ENCODE peak calls at places on chromosomes 5 and 9, in four cellular contexts. U is naive thymus-derived CD4-positive, alpha-beta T cell; T is left ventricle myocardium inferior; W is K562. M is an unnamed sample. For H3K4me1 and H3K36me3, the result is how much of the 10 kb centered on the place peaks cover.

GRCh38 chr9:94014066-94014654 is 59.0 kb upstream of the BARX1 start:
- DNase-seq in U (no peak), T (no peak), W (peak), M (peak)

GRCh38 chr5:140342287-140342686 is 4.1 kb downstream of the HBEGF start:
- DNase-seq in U (peak), T (no peak), W (no peak), M (no peak)

GRCh38 chr5:139492700-139493192 is 10.2 kb upstream of the STING1 start:
- DNase-seq in U (no peak), T (no peak), W (no peak), M (no peak)

GRCh38 chr5:137880313-137880712 is 8.9 kb upstream of the PKD2L2 start:
- DNase-seq in U (no peak), T (no peak), W (no peak), M (no peak)

GRCh38 chr9:36298566-36298965 is 40.3 kb upstream of the GNE start:
- DNase-seq in U (no peak), T (no peak), W (no peak), M (no peak)

GRCh38 chr5:91189480-91190332 is 193.4 kb downstream of the ARRDC3 start:
- DNase-seq in U (no peak), T (no peak), W (no peak), M (no peak)

GRCh38 chr5:82413302-82414042 is 135.3 kb upstream of the RPS23 start:
- DNase-seq in U (no peak), T (no peak), W (no peak), M (no peak)

GRCh38 chr5:32831630-32832029 is 120.5 kb downstream of the NPR3 start:
- DNase-seq in U (no peak), T (no peak), W (no peak), M (no peak)

GRCh38 chr9:129609486-129610192 is 11.3 kb downstream of the C9orf50 start:
- DNase-seq in U (peak), T (peak), W (no peak), M (no peak)

GRCh38 chr9:108708448-108708847 is 147.3 kb downstream of the ACTL7B start:
- DNase-seq in U (no peak), T (no peak), W (no peak), M (no peak)

DNA sequence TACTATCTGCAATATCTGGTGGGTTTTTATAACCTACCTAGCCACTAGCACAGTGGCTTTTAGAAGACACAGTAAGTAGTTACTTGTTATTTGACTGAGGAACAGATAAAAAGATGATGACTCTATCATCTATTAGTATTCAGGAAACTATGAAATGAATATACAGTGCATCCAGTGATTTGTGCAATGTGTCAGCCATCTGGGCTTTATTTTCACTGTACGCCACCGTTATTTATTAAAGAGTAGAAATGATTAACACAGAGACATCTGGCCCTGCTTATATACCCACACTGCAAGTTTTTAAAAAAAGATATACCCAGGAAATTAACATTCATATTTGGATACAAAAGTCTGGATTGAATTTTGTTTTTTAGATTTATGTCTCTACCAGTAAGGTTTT is 408.4 kb downstream of the PDE4D start:
- DNase-seq in U (no peak), T (no peak), W (no peak), M (no peak)
- H3K4me1 ChIP-seq in U (under half), T (under half), W (under half), M (under half)

GRCh38 chr5:88877826-88878225 is 5.2 kb downstream of the MEF2C start:
- DNase-seq in U (no peak), T (no peak), W (no peak), M (no peak)

GRCh38 chr5:88881566-88881965 is 1.4 kb downstream of the MEF2C start:
- DNase-seq in U (no peak), T (no peak), W (no peak), M (peak)

GRCh38 chr5:88880196-88880595 is 2.8 kb downstream of the MEF2C start:
- DNase-seq in U (no peak), T (no peak), W (no peak), M (no peak)

GRCh38 chr5:88878976-88879375 is 4.0 kb downstream of the MEF2C start:
- DNase-seq in U (no peak), T (no peak), W (no peak), M (no peak)

DNA sequence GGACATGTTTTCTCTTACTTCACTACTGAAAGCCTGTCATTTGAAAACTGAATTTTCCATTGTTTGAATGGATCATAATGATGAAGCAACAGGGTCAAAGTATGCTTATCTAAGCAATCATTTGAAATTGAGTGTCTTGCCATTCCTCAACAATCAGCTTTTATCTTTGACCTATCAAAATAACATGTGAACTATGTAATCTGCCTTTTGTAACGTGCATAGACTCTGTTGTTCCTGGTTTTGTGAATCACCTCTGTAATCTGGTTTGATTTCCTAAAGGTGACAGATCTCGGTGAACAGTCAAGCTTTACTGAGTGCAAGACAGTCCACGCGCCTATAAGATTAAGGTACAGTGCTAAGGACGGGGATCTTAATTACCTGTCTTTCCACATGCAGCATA is 3.3 kb downstream of the MEF2C start:
- DNase-seq in U (no peak), T (no peak), W (no peak), M (peak)
- H3K4me3 ChIP-seq in U (no peak), T (peak), W (peak), M (peak)

GRCh38 chr9:136430591-136431234 is 8.9 kb downstream of the INPP5E start:
- DNase-seq in U (no peak), T (no peak), W (no peak), M (no peak)
- H3K36me3 ChIP-seq in U (under half), T (half or more), W (half or more), M (under half)

GRCh38 chr5:179798144-179798770 is 4.5 kb downstream of the LTC4S start:
- DNase-seq in U (no peak), T (no peak), W (no peak), M (no peak)

GRCh38 chr5:179795863-179796833 is 2.4 kb downstream of the LTC4S start:
- DNase-seq in U (peak), T (peak), W (no peak), M (peak)

GRCh38 chr5:179796877-179797608 is 3.3 kb downstream of the LTC4S start:
- DNase-seq in U (no peak), T (no peak), W (no peak), M (no peak)

GRCh38 chr5:179798771-179799643 is 5.2 kb downstream of the LTC4S start:
- DNase-seq in U (no peak), T (no peak), W (no peak), M (no peak)

GRCh38 chr5:179797741-179798140 is 4.0 kb downstream of the LTC4S start:
- DNase-seq in U (no peak), T (no peak), W (no peak), M (no peak)
- H3K4me1 ChIP-seq in U (under half), T (half or more), W (under half), M (under half)

GRCh38 chr9:76902395-76902794 is 3.5 kb downstream of the PRUNE2 start:
- DNase-seq in U (no peak), T (no peak), W (no peak), M (no peak)

GRCh38 chr9:76904661-76905457 is 1.1 kb downstream of the PRUNE2 start:
- DNase-seq in U (no peak), T (no peak), W (no peak), M (no peak)

GRCh38 chr9:76905661-76905983 is 292 bp downstream of the PRUNE2 start:
- DNase-seq in U (no peak), T (no peak), W (no peak), M (no peak)

GRCh38 chr9:76901801-76902200 is 4.1 kb downstream of the PRUNE2 start:
- DNase-seq in U (no peak), T (no peak), W (no peak), M (no peak)

DNA sequence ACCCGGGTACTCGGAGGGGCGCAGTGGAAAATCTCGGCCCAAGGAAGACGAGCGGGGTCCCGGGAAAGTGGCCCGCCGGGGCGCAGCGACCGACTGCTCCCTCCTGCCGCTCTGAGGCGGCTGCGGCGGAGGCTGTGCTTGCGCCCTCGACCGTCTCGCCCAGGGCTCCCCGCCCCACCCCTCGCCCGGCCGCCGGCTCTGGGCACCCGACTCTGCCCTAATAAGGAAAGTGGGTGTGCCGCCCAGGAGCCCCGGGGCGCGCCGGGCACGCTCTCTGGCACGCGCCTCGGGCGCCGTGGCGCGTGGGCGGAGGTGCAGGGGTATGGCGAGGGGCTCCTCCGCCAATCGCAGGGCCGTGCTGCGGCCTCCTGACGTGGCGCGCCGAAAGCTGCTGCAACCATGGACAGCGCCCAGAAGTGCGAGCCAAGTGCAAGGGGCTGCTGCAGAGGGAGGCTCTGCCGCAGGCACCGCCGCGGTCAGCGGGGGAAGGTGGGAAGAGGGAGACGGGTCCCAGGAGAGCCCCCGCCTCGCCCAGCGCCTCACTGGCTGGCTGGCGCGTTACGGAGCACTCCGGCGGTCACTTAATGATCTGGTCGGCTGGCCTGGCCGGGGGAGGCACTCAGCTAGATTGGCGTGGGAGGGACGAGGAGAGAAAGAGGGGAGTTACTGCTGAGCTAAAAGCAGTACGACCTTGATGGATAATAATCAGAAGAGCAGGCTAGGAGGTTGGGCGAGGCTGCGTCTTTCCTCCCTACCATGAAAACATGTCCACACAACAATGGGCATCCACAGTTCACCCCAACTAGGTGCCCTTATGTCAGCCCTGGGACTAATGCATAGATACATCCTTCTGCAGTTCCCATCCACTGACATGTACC is at the start of gene PRUNE2:
- DNase-seq in U (no peak), T (peak), W (peak), M (peak)
- H3K4me3 ChIP-seq in U (no peak), T (peak), W (no peak), M (no peak)

GRCh38 chr9:136442330-136442729 is 2.7 kb upstream of the INPP5E start:
- DNase-seq in U (no peak), T (no peak), W (no peak), M (no peak)

GRCh38 chr9:136443687-136444086 is 4.0 kb upstream of the INPP5E start:
- DNase-seq in U (no peak), T (no peak), W (no peak), M (no peak)

GRCh38 chr9:136441191-136441680 is 1.6 kb upstream of the INPP5E start:
- DNase-seq in U (no peak), T (no peak), W (no peak), M (no peak)

GRCh38 chr9:136443087-136443486 is 3.4 kb upstream of the INPP5E start:
- DNase-seq in U (no peak), T (no peak), W (no peak), M (no peak)

GRCh38 chr9:136441681-136442245 is 2.1 kb upstream of the INPP5E start:
- DNase-seq in U (no peak), T (no peak), W (no peak), M (no peak)
- H3K36me3 ChIP-seq in U (half or more), T (half or more), W (half or more), M (half or more)

DNA sequence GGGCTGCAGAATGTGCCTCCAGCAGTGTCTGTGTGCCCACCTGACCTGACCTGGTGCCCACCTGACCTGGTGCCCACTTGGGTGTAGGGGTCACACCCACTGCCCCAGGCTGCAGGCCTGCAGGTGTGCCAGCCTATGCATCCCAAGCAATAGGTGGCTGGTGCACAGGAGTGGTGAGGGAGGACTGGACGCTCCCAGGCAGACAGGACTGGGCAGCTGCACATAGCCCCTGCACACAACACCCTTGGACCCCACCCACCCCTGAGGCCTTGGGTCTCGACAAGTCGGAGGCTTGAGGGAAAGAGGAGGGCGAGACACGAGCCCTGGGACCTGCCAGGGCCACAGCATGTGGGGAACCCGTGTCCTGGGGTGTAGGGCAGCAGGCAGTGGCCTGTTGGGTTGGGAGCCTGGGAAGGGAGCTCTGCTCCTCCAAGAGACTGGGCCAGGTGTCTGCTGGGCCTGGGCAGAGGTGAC is 10.8 kb upstream of the NRARP start:
- DNase-seq in U (no peak), T (peak), W (no peak), M (no peak)
- H3K4me1 ChIP-seq in U (under half), T (under half), W (under half), M (under half)

GRCh38 chr9:123063172-123063508 is 29.7 kb downstream of the GPR21 start:
- DNase-seq in U (no peak), T (no peak), W (no peak), M (no peak)
- H3K4me3 ChIP-seq in U (no peak), T (no peak), W (no peak), M (no peak)

GRCh38 chr9:106994463-106994862 is 131.5 kb downstream of the ZNF462 start:
- DNase-seq in U (no peak), T (no peak), W (no peak), M (no peak)
- H3K36me3 ChIP-seq in U (under half), T (under half), W (under half), M (under half)

M was measured in HAP-1.